ENCODE peak calls at places on chromosome 7, in five cellular contexts. One of them, this sample, is unnamed.

GRCh38 chr7:129134356-129134972 is 10.0 kb upstream of the TSPAN33 start:
- DNase-seq in Peyer's patch: no peak
- DNase-seq in neural progenitor cell: no peak
- DNase-seq in small intestine: no peak
- DNase-seq in OCI-LY7: no peak
- DNase-seq in this sample: no peak

GRCh38 chr7:37275086-37275485 is 173.6 kb downstream of the ELMO1 start:
- DNase-seq in Peyer's patch: no peak
- DNase-seq in neural progenitor cell: no peak
- DNase-seq in small intestine: no peak
- DNase-seq in OCI-LY7: no peak
- DNase-seq in this sample: no peak

GRCh38 chr7:128387216-128387615 is 22.6 kb downstream of the IMPDH1 start:
- DNase-seq in Peyer's patch: peak; percentile 46
- DNase-seq in neural progenitor cell: no peak
- DNase-seq in small intestine: no peak
- DNase-seq in OCI-LY7: no peak
- DNase-seq in this sample: no peak

GRCh38 chr7:80372415-80372814 is 139.4 kb downstream of the GNAT3 start:
- DNase-seq in Peyer's patch: no peak
- DNase-seq in neural progenitor cell: no peak
- DNase-seq in small intestine: no peak
- DNase-seq in OCI-LY7: no peak
- DNase-seq in this sample: no peak

GRCh38 chr7:30321089-30321991 is 36.9 kb downstream of the ZNRF2 start:
- DNase-seq in Peyer's patch: no peak
- DNase-seq in neural progenitor cell: peak; percentile 15
- DNase-seq in small intestine: no peak
- DNase-seq in OCI-LY7: peak; percentile 12
- DNase-seq in this sample: no peak

GRCh38 chr7:84697506-84697905 is 489.4 kb downstream of the SEMA3D start:
- DNase-seq in Peyer's patch: no peak
- DNase-seq in neural progenitor cell: no peak
- DNase-seq in small intestine: peak; percentile 37
- DNase-seq in OCI-LY7: no peak
- DNase-seq in this sample: no peak

GRCh38 chr7:80833289-80834104 is 85.4 kb downstream of the SEMA3C start:
- DNase-seq in Peyer's patch: no peak
- DNase-seq in neural progenitor cell: no peak
- DNase-seq in small intestine: no peak
- DNase-seq in OCI-LY7: no peak
- DNase-seq in this sample: no peak

GRCh38 chr7:6423942-6424701 is 23.6 kb downstream of the DAGLB start:
- DNase-seq in Peyer's patch: no peak
- DNase-seq in neural progenitor cell: no peak
- DNase-seq in small intestine: no peak
- DNase-seq in OCI-LY7: no peak
- DNase-seq in this sample: no peak

GRCh38 chr7:12638851-12639467 is 48.5 kb upstream of the ARL4A start:
- DNase-seq in Peyer's patch: no peak
- DNase-seq in neural progenitor cell: peak; percentile 44
- DNase-seq in small intestine: peak; percentile 45
- DNase-seq in OCI-LY7: peak; percentile 53
- DNase-seq in this sample: no peak

GRCh38 chr7:81783818-81784217 is 14.0 kb upstream of the HGF start:
- DNase-seq in Peyer's patch: no peak
- DNase-seq in neural progenitor cell: no peak
- DNase-seq in small intestine: no peak
- DNase-seq in OCI-LY7: no peak
- DNase-seq in this sample: no peak

GRCh38 chr7:151608031-151608551 is 88.4 kb upstream of the RHEB start:
- DNase-seq in Peyer's patch: peak; percentile 81
- DNase-seq in neural progenitor cell: no peak
- DNase-seq in small intestine: peak; percentile 99
- DNase-seq in OCI-LY7: no peak
- DNase-seq in this sample: no peak

GRCh38 chr7:27160546-27161213 is 4.2 kb upstream of the HOXA7 start:
- DNase-seq in Peyer's patch: peak; percentile 95
- DNase-seq in neural progenitor cell: peak; percentile 94
- DNase-seq in small intestine: peak; percentile 49
- DNase-seq in OCI-LY7: peak; percentile 88
- DNase-seq in this sample: peak; percentile 84

GRCh38 chr7:69687739-69688431 is 89.6 kb downstream of the AUTS2 start:
- DNase-seq in Peyer's patch: no peak
- DNase-seq in neural progenitor cell: no peak
- DNase-seq in small intestine: no peak
- DNase-seq in OCI-LY7: no peak
- DNase-seq in this sample: peak; percentile 44

GRCh38 chr7:40885503-40885902 is 750.7 kb downstream of the SUGCT start:
- DNase-seq in Peyer's patch: no peak
- DNase-seq in neural progenitor cell: no peak
- DNase-seq in small intestine: no peak
- DNase-seq in OCI-LY7: no peak
- DNase-seq in this sample: no peak

GRCh38 chr7:151592330-151592729 is 72.6 kb upstream of the RHEB start:
- DNase-seq in Peyer's patch: no peak
- DNase-seq in neural progenitor cell: no peak
- DNase-seq in small intestine: no peak
- DNase-seq in OCI-LY7: no peak
- DNase-seq in this sample: no peak

GRCh38 chr7:300546-301290 is 10.7 kb downstream of the FOXL3 start:
- DNase-seq in Peyer's patch: peak; percentile 26
- DNase-seq in neural progenitor cell: no peak
- DNase-seq in small intestine: no peak
- DNase-seq in OCI-LY7: no peak
- DNase-seq in this sample: no peak

GRCh38 chr7:74155810-74156395 is 18.3 kb upstream of the EIF4H start:
- DNase-seq in Peyer's patch: no peak
- DNase-seq in neural progenitor cell: no peak
- DNase-seq in small intestine: no peak
- DNase-seq in OCI-LY7: no peak
- DNase-seq in this sample: no peak

DNA sequence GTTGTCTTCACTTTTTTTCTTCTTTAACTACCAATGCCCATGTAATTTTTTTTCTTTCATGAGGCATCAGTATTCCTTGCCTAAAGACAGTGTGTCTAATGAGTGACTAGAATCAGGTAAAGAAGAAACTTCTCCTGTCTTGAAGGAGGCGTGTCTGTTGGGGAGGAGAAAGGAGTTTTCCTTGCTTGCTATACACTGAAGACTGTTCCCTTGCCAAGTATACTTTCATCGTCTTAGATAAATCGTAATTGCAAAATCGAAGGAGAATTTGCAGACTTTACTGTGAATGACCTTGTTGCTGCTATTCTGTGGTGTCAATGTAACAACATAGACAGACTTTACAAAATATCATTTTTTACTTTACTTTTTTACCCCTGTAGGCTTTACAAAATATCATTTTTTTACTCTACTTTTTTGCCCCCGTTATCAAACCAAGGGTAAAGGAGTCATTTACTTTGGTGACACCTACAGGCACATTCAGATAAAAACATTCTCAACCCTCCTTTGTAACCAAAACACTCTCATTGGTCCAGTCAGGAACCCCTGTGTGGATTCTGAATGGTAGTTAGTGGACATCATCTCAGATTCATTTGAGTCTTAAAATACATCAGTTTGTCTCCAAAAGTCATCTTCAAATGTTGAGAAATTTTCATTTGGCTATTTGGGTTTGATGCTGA is 232.4 kb downstream of the AHR start:
- DNase-seq in Peyer's patch: no peak
- DNase-seq in neural progenitor cell: peak; percentile 4
- DNase-seq in small intestine: peak; percentile 16
- DNase-seq in OCI-LY7: no peak
- DNase-seq in this sample: peak; percentile 39
- H3K4me1 ChIP-seq in Peyer's patch: no peaks in the 10 kb centered on the region
- H3K4me1 ChIP-seq in neural progenitor cell: no peaks in the 10 kb centered on the region
- H3K4me1 ChIP-seq in small intestine: no peaks in the 10 kb centered on the region
- H3K4me1 ChIP-seq in OCI-LY7: no peaks in the 10 kb centered on the region
- H3K4me1 ChIP-seq in this sample: no peaks in the 10 kb centered on the region

GRCh38 chr7:137980308-137980707 is 21.6 kb downstream of the CREB3L2 start:
- DNase-seq in Peyer's patch: no peak
- DNase-seq in neural progenitor cell: no peak
- DNase-seq in small intestine: no peak
- DNase-seq in OCI-LY7: no peak
- DNase-seq in this sample: no peak
- H3K4me1 ChIP-seq in Peyer's patch: peaks cover 15% of the 10 kb centered on the region
- H3K4me1 ChIP-seq in neural progenitor cell: peaks cover 31% of the 10 kb centered on the region
- H3K4me1 ChIP-seq in small intestine: peaks cover 2% of the 10 kb centered on the region
- H3K4me1 ChIP-seq in OCI-LY7: peaks cover 44% of the 10 kb centered on the region
- H3K4me1 ChIP-seq in this sample: no peaks in the 10 kb centered on the region

GRCh38 chr7:17315974-17316373 is 17.5 kb downstream of the AHR start:
- DNase-seq in Peyer's patch: no peak
- DNase-seq in neural progenitor cell: no peak
- DNase-seq in small intestine: no peak
- DNase-seq in OCI-LY7: no peak
- DNase-seq in this sample: no peak

GRCh38 chr7:17307969-17308648 is 9.7 kb downstream of the AHR start:
- DNase-seq in Peyer's patch: no peak
- DNase-seq in neural progenitor cell: no peak
- DNase-seq in small intestine: no peak
- DNase-seq in OCI-LY7: no peak
- DNase-seq in this sample: no peak

GRCh38 chr7:17311952-17312351 is 13.5 kb downstream of the AHR start:
- DNase-seq in Peyer's patch: no peak
- DNase-seq in neural progenitor cell: peak; percentile 16
- DNase-seq in small intestine: no peak
- DNase-seq in OCI-LY7: no peak
- DNase-seq in this sample: no peak

GRCh38 chr7:17313175-17313574 is 14.7 kb downstream of the AHR start:
- DNase-seq in Peyer's patch: no peak
- DNase-seq in neural progenitor cell: no peak
- DNase-seq in small intestine: no peak
- DNase-seq in OCI-LY7: no peak
- DNase-seq in this sample: no peak

DNA sequence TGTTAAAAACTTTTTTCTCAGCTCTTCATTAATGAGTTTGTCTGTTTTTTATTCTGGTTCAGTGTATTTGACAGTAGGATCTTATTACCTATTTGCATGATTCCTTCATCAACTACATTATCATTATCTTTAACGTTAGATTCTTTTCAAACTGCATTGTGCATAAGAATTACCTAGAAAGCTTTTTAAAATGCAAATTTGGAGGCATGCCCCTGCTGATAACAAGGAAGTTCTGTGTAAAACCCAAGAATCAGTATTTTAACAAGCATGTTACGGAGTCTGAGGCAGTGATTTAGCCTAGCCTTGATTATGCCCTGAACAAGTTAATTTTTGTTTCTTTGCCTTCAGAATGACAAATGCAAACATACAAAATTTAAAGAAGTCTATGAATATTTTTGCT is 14.2 kb downstream of the AHR start:
- DNase-seq in Peyer's patch: no peak
- DNase-seq in neural progenitor cell: no peak
- DNase-seq in small intestine: no peak
- DNase-seq in OCI-LY7: no peak
- DNase-seq in this sample: no peak
- H3K4me1 ChIP-seq in Peyer's patch: peaks cover 2% of the 10 kb centered on the region
- H3K4me1 ChIP-seq in neural progenitor cell: peaks cover 20% of the 10 kb centered on the region
- H3K4me1 ChIP-seq in small intestine: peaks cover 3% of the 10 kb centered on the region
- H3K4me1 ChIP-seq in OCI-LY7: no peaks in the 10 kb centered on the region
- H3K4me1 ChIP-seq in this sample: peaks cover 5% of the 10 kb centered on the region

GRCh38 chr7:90726120-90726519 is 130.0 kb downstream of the CDK14 start:
- DNase-seq in Peyer's patch: no peak
- DNase-seq in neural progenitor cell: no peak
- DNase-seq in small intestine: no peak
- DNase-seq in OCI-LY7: no peak
- DNase-seq in this sample: no peak

GRCh38 chr7:90720970-90721768 is 125.0 kb downstream of the CDK14 start:
- DNase-seq in Peyer's patch: peak; percentile 60
- DNase-seq in neural progenitor cell: no peak
- DNase-seq in small intestine: peak; percentile 92
- DNase-seq in OCI-LY7: peak; percentile 67
- DNase-seq in this sample: no peak

GRCh38 chr7:90723866-90724265 is 127.7 kb downstream of the CDK14 start:
- DNase-seq in Peyer's patch: no peak
- DNase-seq in neural progenitor cell: no peak
- DNase-seq in small intestine: no peak
- DNase-seq in OCI-LY7: peak; percentile 51
- DNase-seq in this sample: no peak

GRCh38 chr7:90721869-90722431 is 125.8 kb downstream of the CDK14 start:
- DNase-seq in Peyer's patch: no peak
- DNase-seq in neural progenitor cell: no peak
- DNase-seq in small intestine: no peak
- DNase-seq in OCI-LY7: no peak
- DNase-seq in this sample: no peak

GRCh38 chr7:90723233-90723632 is 127.1 kb downstream of the CDK14 start:
- DNase-seq in Peyer's patch: no peak
- DNase-seq in neural progenitor cell: no peak
- DNase-seq in small intestine: no peak
- DNase-seq in OCI-LY7: peak; percentile 53
- DNase-seq in this sample: no peak
- H3K4me1 ChIP-seq in Peyer's patch: peaks cover 18% of the 10 kb centered on the region
- H3K4me1 ChIP-seq in neural progenitor cell: peaks cover 39% of the 10 kb centered on the region
- H3K4me1 ChIP-seq in small intestine: peaks cover 2% of the 10 kb centered on the region
- H3K4me1 ChIP-seq in OCI-LY7: peaks cover 100% of the 10 kb centered on the region
- H3K4me1 ChIP-seq in this sample: no peaks in the 10 kb centered on the region

GRCh38 chr7:90626011-90626410 is 29.9 kb downstream of the CDK14 start:
- DNase-seq in Peyer's patch: no peak
- DNase-seq in neural progenitor cell: no peak
- DNase-seq in small intestine: no peak
- DNase-seq in OCI-LY7: no peak
- DNase-seq in this sample: no peak

GRCh38 chr7:90624128-90624980 is 28.2 kb downstream of the CDK14 start:
- DNase-seq in Peyer's patch: no peak
- DNase-seq in neural progenitor cell: peak; percentile 42
- DNase-seq in small intestine: no peak
- DNase-seq in OCI-LY7: no peak
- DNase-seq in this sample: no peak

GRCh38 chr7:90625051-90625450 is 28.9 kb downstream of the CDK14 start:
- DNase-seq in Peyer's patch: no peak
- DNase-seq in neural progenitor cell: no peak
- DNase-seq in small intestine: no peak
- DNase-seq in OCI-LY7: no peak
- DNase-seq in this sample: no peak

GRCh38 chr7:90622670-90623069 is 26.5 kb downstream of the CDK14 start:
- DNase-seq in Peyer's patch: no peak
- DNase-seq in neural progenitor cell: no peak
- DNase-seq in small intestine: no peak
- DNase-seq in OCI-LY7: no peak
- DNase-seq in this sample: no peak

DNA sequence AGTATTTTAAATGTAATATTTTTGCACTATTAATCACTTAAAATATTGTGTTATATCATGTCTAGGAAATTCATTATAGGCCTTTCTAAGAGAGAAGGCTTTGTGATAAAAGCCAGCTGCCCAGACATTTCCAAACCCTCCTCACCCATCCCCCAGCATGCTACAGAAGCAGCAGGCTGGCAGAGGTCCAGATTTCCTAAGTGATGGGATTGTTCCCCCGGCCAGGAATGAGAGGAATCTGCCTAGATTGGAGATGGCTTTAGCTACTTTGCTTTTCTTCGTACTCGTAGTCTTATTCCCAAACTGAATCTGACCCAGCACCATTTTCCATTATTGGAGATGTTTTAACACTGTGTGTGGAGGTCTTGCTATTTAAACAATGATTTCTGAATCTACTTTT is 29.4 kb downstream of the CDK14 start:
- DNase-seq in Peyer's patch: no peak
- DNase-seq in neural progenitor cell: peak; percentile 80
- DNase-seq in small intestine: no peak
- DNase-seq in OCI-LY7: no peak
- DNase-seq in this sample: peak; percentile 86
- H3K4me1 ChIP-seq in Peyer's patch: no peaks in the 10 kb centered on the region
- H3K4me1 ChIP-seq in neural progenitor cell: peaks cover 65% of the 10 kb centered on the region
- H3K4me1 ChIP-seq in small intestine: no peaks in the 10 kb centered on the region
- H3K4me1 ChIP-seq in OCI-LY7: no peaks in the 10 kb centered on the region
- H3K4me1 ChIP-seq in this sample: peaks cover 31% of the 10 kb centered on the region